ENCODE peak calls at places on chromosomes 2 and 18, in five cellular contexts. H, Q, P, R and W are unnamed samples.

GRCh38 chr2:227697013-227697412 is 20.8 kb downstream of the SLC19A3 start:
- DNase-seq in H (no peak), P (no peak), R (no peak), Q (no peak), W (no peak)

GRCh38 chr2:204191574-204191973 is 255.0 kb downstream of the ICOS start:
- DNase-seq in H (no peak), Q (no peak), P (no peak), R (no peak), W (no peak)

GRCh38 chr2:8966123-8966908 is 37.2 kb downstream of the MBOAT2 start:
- DNase-seq in H (no peak), P (no peak), R (peak; percentile 10), Q (no peak), W (no peak)

GRCh38 chr2:237723613-237724012 is 75.0 kb upstream of the RBM44 start:
- DNase-seq in H (no peak), P (no peak), R (peak; percentile 34), Q (no peak), W (peak; percentile 97)

GRCh38 chr2:16112251-16112971 is 172.1 kb downstream of the MYCN start:
- DNase-seq in P (no peak), H (no peak), R (no peak), Q (no peak), W (no peak)

GRCh38 chr2:235044501-235045271 is 92.9 kb downstream of the SH3BP4 start:
- DNase-seq in Q (no peak), P (no peak), R (no peak), H (no peak), W (no peak)

GRCh38 chr2:6800553-6800952 is 65.2 kb downstream of the CMPK2 start:
- DNase-seq in R (no peak), Q (no peak), P (no peak), H (no peak), W (no peak)

GRCh38 chr2:23624915-23625314 is 239.9 kb downstream of the KLHL29 start:
- DNase-seq in Q (no peak), R (no peak), H (no peak), P (no peak), W (no peak)

GRCh38 chr18:8424917-8425725 is 184.1 kb upstream of the RAB12 start:
- DNase-seq in P (no peak), H (no peak), R (peak; percentile 92), Q (no peak), W (no peak)

GRCh38 chr2:211027976-211028375 is 471.6 kb downstream of the CPS1 start:
- DNase-seq in R (no peak), P (no peak), Q (no peak), H (no peak), W (no peak)

GRCh38 chr2:165794520-165794882 is 454 bp upstream of the GALNT3 start:
- DNase-seq in R (no peak), P (no peak), H (no peak), Q (peak; percentile 76), W (no peak)

GRCh38 chr2:119749405-119750066 is 10.2 kb upstream of the PTPN4 start:
- DNase-seq in R (no peak), H (no peak), P (no peak), Q (no peak), W (no peak)